ENCODE peak calls at places on chromosomes 5 and 9, in eight cellular contexts. A, R, Z, L, U, W, F and O are unnamed samples.

GRCh38 chr5:93519737-93520136 is 61.3 kb downstream of the NR2F1-AS1 start:
- DNase-seq in L (no peak), F (no peak), A (no peak), W (peak; percentile 34), Z (no peak), R (no peak), U (no peak), O (no peak)

GRCh38 chr5:176611435-176611834 is 1.5 kb upstream of the GPRIN1 start:
- DNase-seq in U (peak; percentile 54), Z (no peak), L (peak; percentile 85), W (peak; percentile 81), F (no peak), R (peak; percentile 87), A (peak; percentile 42), O (peak; percentile 86)

GRCh38 chr5:100690036-100690560 is 154.9 kb downstream of the FAM174A start:
- DNase-seq in F (no peak), L (no peak), Z (no peak), A (no peak), U (no peak), W (no peak), R (no peak), O (no peak)

GRCh38 chr9:89803403-89803802 is 198.6 kb downstream of the GADD45G start:
- DNase-seq in F (no peak), A (no peak), Z (no peak), W (no peak), U (no peak), L (no peak), R (no peak), O (no peak)

GRCh38 chr9:38094165-38094564 is 25.1 kb upstream of the SHB start:
- DNase-seq in L (no peak), U (no peak), W (no peak), Z (no peak), A (no peak), F (no peak), R (no peak), O (no peak)

GRCh38 chr5:127878174-127878750 is 175.1 kb downstream of the CCDC192 start:
- DNase-seq in L (no peak), F (no peak), A (no peak), W (peak; percentile 37), U (no peak), Z (peak; percentile 20), R (peak; percentile 77), O (peak; percentile 40)

GRCh38 chr9:91354846-91355245 is 6.9 kb downstream of the AUH start:
- DNase-seq in U (no peak), A (no peak), R (no peak), F (no peak), Z (no peak), W (no peak), L (peak; percentile 32), O (no peak)

GRCh38 chr5:176682016-176682531 is 34.8 kb downstream of the TSPAN17 start:
- DNase-seq in R (no peak), F (no peak), Z (no peak), W (no peak), U (no peak), A (no peak), L (no peak), O (no peak)

GRCh38 chr5:180366303-180366702 is 13.2 kb upstream of the GFPT2 start:
- DNase-seq in U (no peak), A (no peak), F (no peak), L (no peak), R (no peak), W (peak; percentile 65), Z (no peak), O (no peak)

GRCh38 chr9:15999422-16000339 is 446.8 kb downstream of the CCDC171 start:
- DNase-seq in F (no peak), R (no peak), Z (no peak), W (peak; percentile 96), U (no peak), A (no peak), L (peak; percentile 94), O (peak; percentile 59)

GRCh38 chr9:121812159-121812735 is 160.8 kb downstream of the DAB2IP start:
- DNase-seq in W (no peak), F (no peak), A (no peak), U (no peak), Z (no peak), R (no peak), L (no peak), O (no peak)

GRCh38 chr5:148875205-148875875 is 48.9 kb downstream of the ADRB2 start:
- DNase-seq in U (no peak), Z (no peak), R (no peak), L (no peak), W (no peak), A (no peak), F (no peak), O (no peak)

GRCh38 chr5:171431251-171431777 is 11.9 kb downstream of the FGF18 start:
- DNase-seq in Z (no peak), L (no peak), W (no peak), F (no peak), A (no peak), R (no peak), U (no peak), O (no peak)

GRCh38 chr5:23242891-23243290 is 264.5 kb upstream of the PRDM9 start:
- DNase-seq in R (no peak), Z (no peak), W (no peak), A (no peak), U (no peak), F (no peak), L (no peak), O (no peak)

GRCh38 chr5:172554562-172554961 is 86.5 kb upstream of the NEURL1B start:
- DNase-seq in L (no peak), Z (no peak), F (no peak), W (no peak), U (no peak), R (no peak), A (no peak), O (no peak)